ENCODE peak calls at places on chromosome 7, in nine cellular contexts. One of them, this sample, is unnamed. For H3K9me3, the result is how much of the 10 kb centered on the place peaks cover.

GRCh38 chr7:78148166-78148894 is 349.8 kb downstream of the PHTF2 start:
- DNase-seq in mesenchymal stem cell: no peak
- DNase-seq in spleen: no peak
- DNase-seq in adipocyte: peak
- DNase-seq in tibial artery: no peak
- DNase-seq in aorta: no peak
- DNase-seq in neuronal stem cell: no peak
- DNase-seq in NT2/D1: no peak
- DNase-seq in IMR-90: peak
- DNase-seq in this sample: no peak

GRCh38 chr7:4042402-4042801 is 639.7 kb upstream of the FOXK1 start:
- DNase-seq in neuronal stem cell: no peak
- DNase-seq in spleen: no peak
- DNase-seq in adipocyte: no peak
- DNase-seq in mesenchymal stem cell: no peak
- DNase-seq in IMR-90: no peak
- DNase-seq in tibial artery: no peak
- DNase-seq in aorta: no peak
- DNase-seq in NT2/D1: no peak
- DNase-seq in this sample: no peak

GRCh38 chr7:77667459-77668090 is 28.7 kb upstream of the RSBN1L start:
- DNase-seq in spleen: no peak
- DNase-seq in tibial artery: no peak
- DNase-seq in mesenchymal stem cell: no peak
- DNase-seq in IMR-90: peak
- DNase-seq in aorta: no peak
- DNase-seq in NT2/D1: no peak
- DNase-seq in neuronal stem cell: no peak
- DNase-seq in adipocyte: no peak
- DNase-seq in this sample: peak

GRCh38 chr7:96410440-96410839 is 88.5 kb upstream of the SLC25A13 start:
- DNase-seq in aorta: no peak
- DNase-seq in IMR-90: no peak
- DNase-seq in spleen: no peak
- DNase-seq in tibial artery: no peak
- DNase-seq in NT2/D1: no peak
- DNase-seq in adipocyte: no peak
- DNase-seq in neuronal stem cell: no peak
- DNase-seq in mesenchymal stem cell: no peak
- DNase-seq in this sample: no peak

GRCh38 chr7:146208484-146208883 is 91.9 kb downstream of the CNTNAP2 start:
- DNase-seq in mesenchymal stem cell: no peak
- DNase-seq in adipocyte: no peak
- DNase-seq in spleen: no peak
- DNase-seq in aorta: no peak
- DNase-seq in IMR-90: no peak
- DNase-seq in neuronal stem cell: no peak
- DNase-seq in NT2/D1: no peak
- DNase-seq in tibial artery: no peak
- DNase-seq in this sample: no peak

GRCh38 chr7:148746139-148746538 is 47.4 kb downstream of the CUL1 start:
- DNase-seq in IMR-90: no peak
- DNase-seq in aorta: no peak
- DNase-seq in neuronal stem cell: no peak
- DNase-seq in NT2/D1: no peak
- DNase-seq in mesenchymal stem cell: no peak
- DNase-seq in adipocyte: no peak
- DNase-seq in spleen: no peak
- DNase-seq in tibial artery: no peak
- DNase-seq in this sample: no peak

GRCh38 chr7:69772699-69773436 is 174.6 kb downstream of the AUTS2 start:
- DNase-seq in adipocyte: no peak
- DNase-seq in NT2/D1: no peak
- DNase-seq in aorta: no peak
- DNase-seq in IMR-90: no peak
- DNase-seq in spleen: no peak
- DNase-seq in mesenchymal stem cell: no peak
- DNase-seq in neuronal stem cell: no peak
- DNase-seq in tibial artery: no peak
- DNase-seq in this sample: no peak

GRCh38 chr7:32164341-32164996 is 94.3 kb upstream of the PDE1C start:
- DNase-seq in adipocyte: peak
- DNase-seq in spleen: no peak
- DNase-seq in aorta: no peak
- DNase-seq in IMR-90: peak
- DNase-seq in tibial artery: no peak
- DNase-seq in neuronal stem cell: peak
- DNase-seq in mesenchymal stem cell: peak
- DNase-seq in NT2/D1: peak
- DNase-seq in this sample: peak

GRCh38 chr7:75638607-75639070 is 100.1 kb downstream of the HIP1 start:
- DNase-seq in adipocyte: peak
- DNase-seq in IMR-90: peak
- DNase-seq in aorta: peak
- DNase-seq in tibial artery: peak
- DNase-seq in NT2/D1: no peak
- DNase-seq in spleen: peak
- DNase-seq in neuronal stem cell: peak
- DNase-seq in mesenchymal stem cell: peak
- DNase-seq in this sample: peak

GRCh38 chr7:19762631-19763030 is 10.8 kb downstream of the TMEM196 start:
- DNase-seq in adipocyte: no peak
- DNase-seq in mesenchymal stem cell: no peak
- DNase-seq in tibial artery: no peak
- DNase-seq in neuronal stem cell: no peak
- DNase-seq in spleen: no peak
- DNase-seq in NT2/D1: no peak
- DNase-seq in aorta: no peak
- DNase-seq in IMR-90: no peak
- DNase-seq in this sample: no peak

GRCh38 chr7:45649560-45650346 is 75.6 kb downstream of the ADCY1 start:
- DNase-seq in NT2/D1: no peak
- DNase-seq in tibial artery: peak
- DNase-seq in mesenchymal stem cell: no peak
- DNase-seq in aorta: no peak
- DNase-seq in neuronal stem cell: no peak
- DNase-seq in IMR-90: no peak
- DNase-seq in adipocyte: no peak
- DNase-seq in spleen: no peak
- DNase-seq in this sample: no peak

GRCh38 chr7:157555921-157556320 is 219.1 kb downstream of the DNAJB6 start:
- DNase-seq in adipocyte: no peak
- DNase-seq in tibial artery: peak
- DNase-seq in mesenchymal stem cell: no peak
- DNase-seq in IMR-90: no peak
- DNase-seq in NT2/D1: no peak
- DNase-seq in spleen: peak
- DNase-seq in aorta: peak
- DNase-seq in neuronal stem cell: no peak
- DNase-seq in this sample: no peak

DNA sequence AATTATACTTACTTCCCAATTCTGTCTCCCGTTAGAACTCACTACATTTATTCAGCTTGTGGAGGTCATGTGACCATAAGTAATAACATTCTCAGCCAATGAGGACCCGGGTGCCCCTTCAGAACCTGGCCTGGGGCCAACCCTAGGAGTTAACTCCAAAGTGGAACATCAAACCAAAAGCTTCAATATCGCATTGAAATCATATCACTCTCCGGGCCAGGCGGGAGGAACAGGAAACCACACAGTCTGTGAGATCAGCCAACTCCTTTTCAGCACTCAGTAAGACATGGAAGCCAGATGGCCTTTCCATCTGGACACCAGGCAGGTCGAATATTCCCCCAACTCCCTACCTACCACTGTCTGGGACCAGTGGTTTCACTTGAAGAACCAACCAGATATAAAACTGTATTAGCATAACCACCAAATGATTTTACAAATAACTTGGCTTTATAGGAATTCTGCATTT is 5.5 kb downstream of the CREB3L2 start:
- DNase-seq in mesenchymal stem cell: peak
- DNase-seq in neuronal stem cell: no peak
- DNase-seq in IMR-90: peak
- DNase-seq in tibial artery: no peak
- DNase-seq in spleen: no peak
- DNase-seq in aorta: peak
- DNase-seq in adipocyte: no peak
- DNase-seq in NT2/D1: no peak
- DNase-seq in this sample: no peak
- H3K4me3 ChIP-seq in mesenchymal stem cell: peak
- H3K4me3 ChIP-seq in neuronal stem cell: no peak
- H3K4me3 ChIP-seq in IMR-90: no peak
- H3K4me3 ChIP-seq in tibial artery: peak
- H3K4me3 ChIP-seq in spleen: no peak
- H3K4me3 ChIP-seq in aorta: peak
- H3K4me3 ChIP-seq in adipocyte: peak
- H3K4me3 ChIP-seq in NT2/D1: no peak
- H3K4me3 ChIP-seq in this sample: no peak

GRCh38 chr7:207418-208127 is 15.2 kb downstream of the FAM20C start:
- DNase-seq in IMR-90: no peak
- DNase-seq in aorta: peak
- DNase-seq in mesenchymal stem cell: no peak
- DNase-seq in neuronal stem cell: no peak
- DNase-seq in NT2/D1: no peak
- DNase-seq in spleen: no peak
- DNase-seq in adipocyte: no peak
- DNase-seq in tibial artery: no peak
- DNase-seq in this sample: no peak

GRCh38 chr7:209846-210245 is 17.5 kb downstream of the FAM20C start:
- DNase-seq in aorta: no peak
- DNase-seq in adipocyte: no peak
- DNase-seq in NT2/D1: no peak
- DNase-seq in IMR-90: no peak
- DNase-seq in neuronal stem cell: no peak
- DNase-seq in mesenchymal stem cell: peak
- DNase-seq in spleen: no peak
- DNase-seq in tibial artery: no peak
- DNase-seq in this sample: no peak

GRCh38 chr7:209416-209815 is 17.0 kb downstream of the FAM20C start:
- DNase-seq in IMR-90: no peak
- DNase-seq in aorta: no peak
- DNase-seq in spleen: no peak
- DNase-seq in adipocyte: no peak
- DNase-seq in mesenchymal stem cell: no peak
- DNase-seq in neuronal stem cell: no peak
- DNase-seq in NT2/D1: no peak
- DNase-seq in tibial artery: no peak
- DNase-seq in this sample: no peak

GRCh38 chr7:208128-208673 is 15.8 kb downstream of the FAM20C start:
- DNase-seq in spleen: no peak
- DNase-seq in tibial artery: no peak
- DNase-seq in neuronal stem cell: no peak
- DNase-seq in adipocyte: no peak
- DNase-seq in mesenchymal stem cell: no peak
- DNase-seq in NT2/D1: no peak
- DNase-seq in IMR-90: no peak
- DNase-seq in aorta: no peak
- DNase-seq in this sample: no peak

DNA sequence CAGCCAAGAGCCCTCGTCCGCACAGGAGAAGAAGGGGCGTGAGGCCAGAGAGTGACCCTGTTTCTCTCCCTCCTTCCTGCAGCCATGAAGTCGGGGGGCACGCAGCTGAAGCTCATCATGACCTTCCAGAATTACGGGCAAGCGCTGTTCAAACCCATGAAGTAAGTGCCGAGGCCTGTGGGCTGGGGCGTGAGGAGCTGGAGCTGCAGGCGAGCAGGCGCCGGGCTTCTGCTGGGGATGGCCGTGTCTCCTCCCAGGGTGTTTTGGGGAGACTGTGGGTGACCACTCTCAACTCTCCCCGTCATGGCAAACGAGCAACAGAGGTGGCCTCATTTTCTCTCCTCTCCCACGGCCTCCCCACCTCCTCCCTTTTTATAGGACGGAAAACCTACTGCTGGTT is 16.4 kb downstream of the FAM20C start:
- DNase-seq in spleen: no peak
- DNase-seq in adipocyte: no peak
- DNase-seq in neuronal stem cell: no peak
- DNase-seq in aorta: no peak
- DNase-seq in IMR-90: no peak
- DNase-seq in mesenchymal stem cell: no peak
- DNase-seq in NT2/D1: no peak
- DNase-seq in tibial artery: no peak
- DNase-seq in this sample: no peak
- H3K9me3 ChIP-seq in spleen: under half
- H3K9me3 ChIP-seq in adipocyte: under half
- H3K9me3 ChIP-seq in neuronal stem cell: under half
- H3K9me3 ChIP-seq in aorta: under half
- H3K9me3 ChIP-seq in IMR-90: under half
- H3K9me3 ChIP-seq in mesenchymal stem cell: under half
- H3K9me3 ChIP-seq in NT2/D1: under half
- H3K9me3 ChIP-seq in tibial artery: under half
- H3K9me3 ChIP-seq in this sample: under half

DNA sequence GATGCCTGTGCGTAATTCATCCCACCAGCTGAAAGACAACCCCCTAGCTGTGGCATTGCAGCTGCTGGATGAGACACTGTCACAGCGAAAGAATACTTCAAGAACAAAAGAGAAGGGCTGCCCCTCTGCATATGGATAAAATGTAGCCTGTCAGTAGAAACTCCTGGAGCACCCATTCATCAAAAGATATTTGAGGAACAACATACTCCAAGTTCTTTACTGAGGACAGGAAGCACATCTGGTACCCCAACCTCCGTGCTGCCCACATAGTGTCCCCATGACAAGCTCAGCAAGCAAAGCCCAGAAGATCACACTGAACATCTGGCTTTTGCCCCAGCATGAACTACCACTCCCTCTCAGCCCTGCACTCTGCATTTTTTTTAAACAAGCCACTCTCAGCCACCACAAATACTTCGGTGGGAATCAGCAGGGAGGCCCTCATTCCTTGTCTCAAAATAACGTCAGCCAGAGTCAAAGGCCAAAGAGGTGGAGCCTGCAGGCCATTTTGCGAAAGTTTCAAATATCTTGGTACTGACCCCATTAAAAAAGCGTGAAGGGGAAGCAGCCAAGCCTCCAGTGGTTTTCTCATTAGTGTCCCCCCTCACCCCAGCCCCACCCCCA is 1.7 kb downstream of the CREB3L2 start:
- DNase-seq in tibial artery: peak
- DNase-seq in adipocyte: peak
- DNase-seq in mesenchymal stem cell: peak
- DNase-seq in spleen: no peak
- DNase-seq in aorta: peak
- DNase-seq in NT2/D1: no peak
- DNase-seq in neuronal stem cell: peak
- DNase-seq in IMR-90: peak
- DNase-seq in this sample: peak
- H3K4me3 ChIP-seq in tibial artery: peak
- H3K4me3 ChIP-seq in adipocyte: peak
- H3K4me3 ChIP-seq in mesenchymal stem cell: peak
- H3K4me3 ChIP-seq in spleen: peak
- H3K4me3 ChIP-seq in aorta: peak
- H3K4me3 ChIP-seq in NT2/D1: peak
- H3K4me3 ChIP-seq in neuronal stem cell: peak
- H3K4me3 ChIP-seq in IMR-90: peak
- H3K4me3 ChIP-seq in this sample: peak

GRCh38 chr7:55594414-55594813 is 22.1 kb upstream of the VOPP1 start:
- DNase-seq in IMR-90: no peak
- DNase-seq in NT2/D1: no peak
- DNase-seq in aorta: no peak
- DNase-seq in adipocyte: no peak
- DNase-seq in tibial artery: no peak
- DNase-seq in neuronal stem cell: no peak
- DNase-seq in mesenchymal stem cell: no peak
- DNase-seq in spleen: no peak
- DNase-seq in this sample: no peak
- H3K9me3 ChIP-seq in IMR-90: under half
- H3K9me3 ChIP-seq in NT2/D1: under half
- H3K9me3 ChIP-seq in aorta: under half
- H3K9me3 ChIP-seq in adipocyte: under half
- H3K9me3 ChIP-seq in tibial artery: under half
- H3K9me3 ChIP-seq in neuronal stem cell: under half
- H3K9me3 ChIP-seq in mesenchymal stem cell: under half
- H3K9me3 ChIP-seq in spleen: under half
- H3K9me3 ChIP-seq in this sample: under half

This sample was measured in MG63.